ENCODE peak calls at places on chromosomes 13 and 19, in four cellular contexts. M, D, I and O are unnamed samples.
A peak's percentile ranks its signal among the peaks of the same experiment; 100 is the strongest.

GRCh38 chr13:26052136-26052736 is 420 bp upstream of the SHISA2 start:
- DNase-seq in M (no peak), D (no peak), I (no peak), O (no peak)

GRCh38 chr19:57830071-57830602 is at the start of gene ZNF587B:
- DNase-seq in D (peak; percentile 91), M (peak; percentile 69), I (no peak), O (peak; percentile 58)

GRCh38 chr13:47039106-47039505 is 142.3 kb upstream of the HTR2A start:
- DNase-seq in I (peak; percentile 85), M (peak; percentile 29), D (no peak), O (no peak)

GRCh38 chr19:36125557-36125956 is 10.3 kb downstream of the TBCB start:
- DNase-seq in M (no peak), D (no peak), I (no peak), O (no peak)

GRCh38 chr13:48221301-48222190 is 11.5 kb upstream of the ITM2B start:
- DNase-seq in M (no peak), D (no peak), I (no peak), O (peak; percentile 28)

GRCh38 chr19:52070496-52070895 is 21.9 kb upstream of the ZNF432 start:
- DNase-seq in M (no peak), D (no peak), I (no peak), O (no peak)

GRCh38 chr13:26254583-26255102 is 714 bp downstream of the CDK8 start:
- DNase-seq in I (peak; percentile 13), M (peak; percentile 47), D (peak; percentile 89), O (peak; percentile 77)

GRCh38 chr13:40490086-40490723 is 176.2 kb downstream of the FOXO1 start:
- DNase-seq in D (peak; percentile 73), I (no peak), M (no peak), O (peak; percentile 55)

GRCh38 chr19:34075661-34076091 is 96.6 kb upstream of the LSM14A start:
- DNase-seq in D (no peak), M (no peak), I (peak; percentile 2), O (no peak)

GRCh38 chr19:9835507-9835949 is 410 bp downstream of the PIN1 start:
- DNase-seq in D (no peak), M (no peak), I (no peak), O (no peak)

GRCh38 chr13:44142911-44143665 is 230.5 kb upstream of the SERP2 start:
- DNase-seq in M (no peak), D (no peak), I (no peak), O (no peak)

GRCh38 chr13:103236213-103236612 is 170.0 kb upstream of the SLC10A2 start:
- DNase-seq in D (no peak), I (no peak), M (no peak), O (no peak)